ENCODE peak calls at places on chromosomes 16 and 17, in nine cellular contexts. U, I, S, Y, W, G, J, F and A are unnamed samples.

GRCh38 chr17:78027121-78027520 is 68.6 kb downstream of the TNRC6C start:
- DNase-seq in U (no peak), I (no peak), S (no peak), Y (no peak), W (no peak), G (no peak), J (no peak), F (no peak), A (no peak)

GRCh38 chr16:16881771-16882170 is 502.8 kb downstream of the NPIPA7 start:
- DNase-seq in U (no peak), I (no peak), S (no peak), Y (no peak), W (no peak), G (no peak), J (no peak), F (no peak), A (no peak)

GRCh38 chr16:76175718-76176117 is 101.5 kb upstream of the CNTNAP4 start:
- DNase-seq in U (no peak), I (no peak), S (no peak), Y (no peak), W (no peak), G (no peak), J (no peak), F (no peak), A (no peak)

GRCh38 chr16:67447508-67448076 is 16.7 kb downstream of the HSD11B2 start:
- DNase-seq in U (no peak), I (no peak), S (no peak), Y (no peak), W (peak; percentile 2), G (no peak), J (no peak), F (peak; percentile 18), A (peak; percentile 75)

GRCh38 chr17:74104921-74105320 is 98.6 kb upstream of the RPL38 start:
- DNase-seq in U (no peak), I (no peak), S (no peak), Y (no peak), W (no peak), G (no peak), J (no peak), F (no peak), A (no peak)

GRCh38 chr16:4416200-4417032 is at the start of gene CORO7:
- DNase-seq in U (peak; percentile 88), I (peak; percentile 77), S (peak; percentile 99), Y (peak; percentile 99), W (peak; percentile 78), G (peak; percentile 95), J (peak; percentile 96), F (peak; percentile 99), A (peak; percentile 87)

GRCh38 chr16:2515180-2515803 is 1.5 kb downstream of the ATP6V0C start:
- DNase-seq in U (no peak), I (no peak), S (no peak), Y (no peak), W (no peak), G (no peak), J (no peak), F (no peak), A (no peak)

GRCh38 chr17:76659928-76660614 is 16.5 kb upstream of the ST6GALNAC1 start:
- DNase-seq in U (no peak), I (no peak), S (no peak), Y (no peak), W (peak; percentile 54), G (no peak), J (no peak), F (no peak), A (peak; percentile 30)

GRCh38 chr17:14201087-14201486 is 35.6 kb downstream of the CDRT15 start:
- DNase-seq in U (no peak), I (no peak), S (no peak), Y (no peak), W (no peak), G (no peak), J (no peak), F (no peak), A (no peak)

GRCh38 chr17:8997994-8998628 is 23.2 kb upstream of the NTN1 start:
- DNase-seq in U (peak; percentile 47), I (no peak), S (peak; percentile 64), Y (no peak), W (peak; percentile 54), G (peak; percentile 67), J (no peak), F (peak; percentile 69), A (peak; percentile 60)

GRCh38 chr16:75252946-75253911 is 1.8 kb upstream of the BCAR1 start:
- DNase-seq in U (no peak), I (no peak), S (no peak), Y (no peak), W (peak; percentile 89), G (no peak), J (no peak), F (no peak), A (no peak)

GRCh38 chr17:77821114-77821513 is 137.4 kb upstream of the TNRC6C start:
- DNase-seq in U (no peak), I (no peak), S (no peak), Y (no peak), W (no peak), G (no peak), J (no peak), F (no peak), A (no peak)

GRCh38 chr17:43641416-43641815 is 20.3 kb downstream of the MEOX1 start:
- DNase-seq in U (no peak), I (no peak), S (no peak), Y (no peak), W (no peak), G (no peak), J (no peak), F (no peak), A (no peak)

GRCh38 chr16:85612801-85613608 is at the start of gene GSE1:
- DNase-seq in U (peak; percentile 96), I (peak; percentile 61), S (peak; percentile 25), Y (peak; percentile 91), W (peak; percentile 90), G (peak; percentile 86), J (peak; percentile 99), F (peak; percentile 59), A (peak; percentile 94)

GRCh38 chr17:78933959-78934568 is 8.9 kb upstream of the TIMP2 start:
- DNase-seq in U (peak; percentile 42), I (peak; percentile 99), S (no peak), Y (peak; percentile 98), W (peak; percentile 99), G (peak; percentile 84), J (peak; percentile 98), F (no peak), A (peak; percentile 95)

GRCh38 chr17:14871921-14872320 is 393.2 kb downstream of the PMP22 start:
- DNase-seq in U (no peak), I (no peak), S (no peak), Y (no peak), W (no peak), G (no peak), J (no peak), F (no peak), A (peak; percentile 53)

GRCh38 chr17:78338860-78339259 is 21.0 kb downstream of the SOCS3 start:
- DNase-seq in U (no peak), I (no peak), S (no peak), Y (no peak), W (no peak), G (no peak), J (no peak), F (no peak), A (peak; percentile 62)

GRCh38 chr16:7521834-7522233 is 189.2 kb downstream of the RBFOX1 start:
- DNase-seq in U (no peak), I (no peak), S (no peak), Y (no peak), W (no peak), G (no peak), J (no peak), F (no peak), A (no peak)

GRCh38 chr17:21816592-21817567 is 124.6 kb downstream of the KCNJ18 start:
- DNase-seq in U (no peak), I (no peak), S (no peak), Y (no peak), W (no peak), G (no peak), J (no peak), F (no peak), A (no peak)

GRCh38 chr17:29778936-29779811 is 150.9 kb downstream of the SSH2 start:
- DNase-seq in U (peak; percentile 15), I (no peak), S (peak; percentile 63), Y (peak; percentile 86), W (peak; percentile 72), G (peak; percentile 12), J (peak; percentile 72), F (peak; percentile 68), A (peak; percentile 54)

GRCh38 chr17:44924107-44924544 is 8.8 kb upstream of the GFAP start:
- DNase-seq in U (no peak), I (no peak), S (no peak), Y (no peak), W (no peak), G (no peak), J (no peak), F (no peak), A (no peak)

GRCh38 chr17:65287040-65287439 is 149.9 kb downstream of the RGS9 start:
- DNase-seq in U (no peak), I (no peak), S (no peak), Y (no peak), W (peak; percentile 88), G (no peak), J (no peak), F (no peak), A (no peak)

GRCh38 chr16:49494386-49495150 is 121.0 kb downstream of the C16orf78 start:
- DNase-seq in U (no peak), I (no peak), S (no peak), Y (peak; percentile 38), W (no peak), G (no peak), J (no peak), F (no peak), A (no peak)

GRCh38 chr17:51419476-51419875 is 159.1 kb downstream of the UTP18 start:
- DNase-seq in U (no peak), I (no peak), S (no peak), Y (no peak), W (no peak), G (no peak), J (no peak), F (no peak), A (peak; percentile 23)

GRCh38 chr16:24908716-24909115 is 63.0 kb downstream of the SLC5A11 start:
- DNase-seq in U (no peak), I (no peak), S (no peak), Y (no peak), W (no peak), G (no peak), J (no peak), F (no peak), A (no peak)

GRCh38 chr17:834136-834535 is 52.0 kb downstream of the MRM3 start:
- DNase-seq in U (no peak), I (no peak), S (no peak), Y (no peak), W (no peak), G (no peak), J (no peak), F (no peak), A (no peak)

GRCh38 chr17:16348586-16348985 is 4.7 kb downstream of the CENPV start:
- DNase-seq in U (no peak), I (no peak), S (no peak), Y (no peak), W (no peak), G (no peak), J (no peak), F (no peak), A (no peak)

GRCh38 chr16:19700319-19700781 is 17.7 kb downstream of the KNOP1 start:
- DNase-seq in U (no peak), I (no peak), S (no peak), Y (no peak), W (peak; percentile 56), G (no peak), J (peak; percentile 36), F (no peak), A (peak; percentile 60)

GRCh38 chr16:29943846-29944669 is 17.8 kb upstream of the TMEM219 start:
- DNase-seq in U (no peak), I (peak; percentile 98), S (no peak), Y (no peak), W (peak; percentile 100), G (peak; percentile 77), J (peak; percentile 47), F (no peak), A (peak; percentile 96)

GRCh38 chr16:81585785-81586184 is 141.2 kb downstream of the CMIP start:
- DNase-seq in U (no peak), I (no peak), S (no peak), Y (no peak), W (peak; percentile 44), G (no peak), J (no peak), F (no peak), A (peak; percentile 39)

GRCh38 chr16:79997257-79997656 is 396.7 kb upstream of the MAF start:
- DNase-seq in U (no peak), I (no peak), S (no peak), Y (no peak), W (no peak), G (peak; percentile 11), J (no peak), F (no peak), A (peak; percentile 46)